ENCODE peak calls at places on chromosomes 3 and 15, in seven cellular contexts. M, Y, O, S, L, D and N are unnamed samples.

GRCh38 chr3:178198329-178198728 is 337.9 kb upstream of the KCNMB2 start:
- DNase-seq in M (no peak), Y (no peak), O (peak; percentile 46), S (no peak), L (no peak), D (peak; percentile 29), N (no peak)

GRCh38 chr3:47370887-47371697 is 9.7 kb upstream of the PTPN23 start:
- DNase-seq in M (no peak), Y (no peak), O (no peak), S (no peak), L (no peak), D (no peak), N (peak; percentile 24)

GRCh38 chr3:105791919-105792786 is 76.7 kb downstream of the CBLB start:
- DNase-seq in M (no peak), Y (peak; percentile 91), O (no peak), S (no peak), L (peak; percentile 78), D (peak; percentile 99), N (peak; percentile 97)

GRCh38 chr3:126152931-126153694 is 27.3 kb downstream of the ALDH1L1 start:
- DNase-seq in M (no peak), Y (no peak), O (no peak), S (no peak), L (no peak), D (no peak), N (no peak)

GRCh38 chr3:185330644-185331043 is 32.3 kb upstream of the MAP3K13 start:
- DNase-seq in M (no peak), Y (no peak), O (no peak), S (no peak), L (no peak), D (no peak), N (no peak)

GRCh38 chr3:60010778-60011177 is 961.0 kb upstream of the CFAP20DC start:
- DNase-seq in M (peak; percentile 63), Y (no peak), O (no peak), S (no peak), L (no peak), D (no peak), N (no peak)

GRCh38 chr3:56137406-56137805 is 330.9 kb downstream of the ERC2 start:
- DNase-seq in M (no peak), Y (no peak), O (no peak), S (no peak), L (no peak), D (peak; percentile 88), N (peak; percentile 77)

GRCh38 chr15:35630570-35630969 is 84.6 kb upstream of the DPH6 start:
- DNase-seq in M (no peak), Y (no peak), O (no peak), S (no peak), L (no peak), D (no peak), N (peak; percentile 65)

GRCh38 chr15:91302588-91303439 is 202.8 kb downstream of the SV2B start:
- DNase-seq in M (peak; percentile 10), Y (no peak), O (peak; percentile 78), S (no peak), L (peak; percentile 9), D (peak; percentile 38), N (peak; percentile 84)

GRCh38 chr3:137760341-137761098 is 3.6 kb upstream of the SOX14 start:
- DNase-seq in M (no peak), Y (no peak), O (no peak), S (no peak), L (no peak), D (no peak), N (no peak)

GRCh38 chr3:185813691-185814215 is 11.1 kb downstream of the IGF2BP2 start:
- DNase-seq in M (no peak), Y (no peak), O (no peak), S (no peak), L (peak; percentile 63), D (peak; percentile 89), N (peak; percentile 41)

GRCh38 chr15:100788731-100789105 is 90.9 kb upstream of the ALDH1A3 start:
- DNase-seq in M (no peak), Y (no peak), O (no peak), S (no peak), L (no peak), D (no peak), N (no peak)

GRCh38 chr15:47404877-47405276 is 312.4 kb upstream of the SEMA6D start:
- DNase-seq in M (no peak), Y (no peak), O (no peak), S (no peak), L (no peak), D (no peak), N (peak; percentile 36)

GRCh38 chr15:59528429-59528828 is 83.2 kb upstream of the GCNT3 start:
- DNase-seq in M (no peak), Y (no peak), O (no peak), S (no peak), L (no peak), D (no peak), N (no peak)

GRCh38 chr3:149340310-149340933 is 7.0 kb upstream of the TM4SF18 start:
- DNase-seq in M (no peak), Y (no peak), O (peak; percentile 86), S (no peak), L (no peak), D (peak; percentile 42), N (no peak)

GRCh38 chr3:188578579-188579363 is 424.8 kb downstream of the LPP start:
- DNase-seq in M (no peak), Y (peak; percentile 80), O (peak; percentile 38), S (no peak), L (peak; percentile 80), D (peak; percentile 96), N (peak; percentile 94)

GRCh38 chr15:47870956-47871625 is 153.8 kb downstream of the SEMA6D start:
- DNase-seq in M (no peak), Y (no peak), O (peak; percentile 88), S (no peak), L (peak; percentile 7), D (peak; percentile 79), N (peak; percentile 52)

DNA sequence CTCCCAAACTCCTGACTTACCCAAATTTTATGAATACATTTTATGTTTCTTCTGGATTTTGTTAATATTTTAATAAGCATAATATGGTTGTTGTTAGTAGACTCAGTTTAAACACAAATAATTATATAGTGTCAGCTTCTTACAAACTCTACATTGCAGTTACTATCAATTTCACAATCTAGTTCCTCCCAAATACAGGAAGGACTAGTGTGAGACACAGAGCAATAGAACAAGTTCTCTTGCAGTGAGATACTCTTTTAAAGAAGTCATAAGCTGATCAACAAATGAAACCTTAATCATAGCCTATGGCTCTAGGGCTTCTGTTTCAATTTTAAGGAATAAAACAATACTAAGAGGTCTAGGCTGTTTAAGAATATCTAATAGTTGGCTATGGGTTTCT is 86.1 kb downstream of the SAMMSON start:
- DNase-seq in M (no peak), Y (no peak), O (no peak), S (no peak), L (no peak), D (no peak), N (no peak)
- TF ChIP-seq CTCF in M (no peak), Y (no peak), O (no peak), S (no peak), L (no peak), D (no peak), N (no peak)

GRCh38 chr15:39621961-39622360 is 41.1 kb downstream of the THBS1 start:
- DNase-seq in M (no peak), Y (no peak), O (no peak), S (no peak), L (no peak), D (no peak), N (no peak)

GRCh38 chr15:39622660-39623549 is 42.0 kb downstream of the THBS1 start:
- DNase-seq in M (no peak), Y (no peak), O (no peak), S (no peak), L (no peak), D (no peak), N (no peak)

GRCh38 chr15:39625451-39625850 is 44.6 kb downstream of the THBS1 start:
- DNase-seq in M (no peak), Y (no peak), O (no peak), S (no peak), L (no peak), D (no peak), N (no peak)

GRCh38 chr15:39624806-39625205 is 43.9 kb downstream of the THBS1 start:
- DNase-seq in M (peak; percentile 28), Y (peak; percentile 65), O (peak; percentile 88), S (peak; percentile 60), L (peak; percentile 65), D (peak; percentile 92), N (no peak)

GRCh38 chr15:39623550-39623931 is 42.7 kb downstream of the THBS1 start:
- DNase-seq in M (peak; percentile 72), Y (no peak), O (no peak), S (no peak), L (no peak), D (no peak), N (no peak)
- H3K4me3 ChIP-seq in M (no peak overlapping the region), Y (no peak overlapping the region), O (no peak overlapping the region), S (no peak overlapping the region), L (no peak overlapping the region), D (no peak overlapping the region), N (no peak overlapping the region)

GRCh38 chr3:181358060-181358459 is 353.7 kb upstream of the SOX2 start:
- DNase-seq in M (no peak), Y (no peak), O (no peak), S (no peak), L (no peak), D (no peak), N (no peak)

GRCh38 chr3:181358555-181358954 is 353.2 kb upstream of the SOX2 start:
- DNase-seq in M (peak; percentile 69), Y (no peak), O (no peak), S (no peak), L (no peak), D (peak; percentile 1), N (no peak)

DNA sequence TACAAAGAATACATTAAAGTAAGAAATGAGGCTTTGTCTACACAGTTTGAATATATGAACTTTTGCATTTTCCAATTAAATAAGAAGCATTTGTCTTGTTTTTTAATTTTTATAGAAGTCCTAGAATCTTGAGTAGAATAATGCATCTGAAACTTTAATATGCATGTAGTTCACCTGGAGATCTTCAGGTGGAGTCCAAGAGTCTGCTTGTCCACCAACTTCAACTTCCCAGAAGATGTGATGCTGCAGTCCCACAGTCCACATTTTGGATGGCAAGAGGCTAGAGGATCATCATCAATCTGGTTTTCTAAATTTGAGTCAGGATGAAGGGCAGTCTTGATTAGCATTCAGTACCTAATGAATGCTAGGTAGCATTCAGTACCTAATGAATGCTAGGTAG is 357.6 kb upstream of the SOX2 start:
- DNase-seq in M (no peak), Y (no peak), O (no peak), S (no peak), L (no peak), D (no peak), N (no peak)
- TF ChIP-seq CTCF in M (no peak), Y (no peak), O (peak; percentile 25), S (no peak), L (no peak), D (no peak), N (no peak)

GRCh38 chr3:23589586-23589985 is 216.2 kb upstream of the UBE2E1 start:
- DNase-seq in M (no peak), Y (no peak), O (no peak), S (no peak), L (no peak), D (no peak), N (no peak)

GRCh38 chr3:23591374-23591773 is 214.4 kb upstream of the UBE2E1 start:
- DNase-seq in M (no peak), Y (no peak), O (no peak), S (no peak), L (no peak), D (no peak), N (no peak)

GRCh38 chr3:23588547-23588946 is 217.2 kb upstream of the UBE2E1 start:
- DNase-seq in M (no peak), Y (no peak), O (no peak), S (no peak), L (no peak), D (no peak), N (no peak)

GRCh38 chr3:23590424-23590823 is 215.3 kb upstream of the UBE2E1 start:
- DNase-seq in M (no peak), Y (no peak), O (no peak), S (no peak), L (no peak), D (no peak), N (peak; percentile 19)

GRCh38 chr3:23590874-23591273 is 214.9 kb upstream of the UBE2E1 start:
- DNase-seq in M (peak; percentile 48), Y (no peak), O (no peak), S (no peak), L (no peak), D (no peak), N (peak; percentile 36)
- H3K4me3 ChIP-seq in M (no peak overlapping the region), Y (no peak overlapping the region), O (no peak overlapping the region), S (no peak overlapping the region), L (no peak overlapping the region), D (no peak overlapping the region), N (no peak overlapping the region)